ENCODE peak calls at places on chromosomes 2 and 18, in five cellular contexts. H is psoas muscle; X is T-helper 22 cell; W is activated CD4-positive, alpha-beta T cell treated with anti-CD3 and anti-CD28 coated beads, Interleukin-2, amount 10 ng/mL, durations not matched to agents 7 days and 5 days; L is GM19239. M is an unnamed sample.

GRCh38 chr18:76720683-76721082 is 101.7 kb upstream of the ZNF236 start:
- DNase-seq in W (peak; percentile 27), H (no peak), X (no peak), L (no peak), M (no peak)

GRCh38 chr2:25651782-25652455 is 21.5 kb downstream of the DTNB start:
- DNase-seq in X (no peak), W (no peak), L (no peak), H (no peak), M (no peak)

GRCh38 chr18:6633370-6633769 is 96.1 kb upstream of the ARHGAP28 start:
- DNase-seq in L (no peak), W (no peak), H (no peak), X (no peak), M (no peak)

GRCh38 chr2:13558368-13558767 is 841.6 kb downstream of the TRIB2 start:
- DNase-seq in X (no peak), W (no peak), L (no peak), H (no peak), M (no peak)

GRCh38 chr2:75146221-75146902 is 53.0 kb downstream of the TACR1 start:
- DNase-seq in W (no peak), L (no peak), H (no peak), X (no peak), M (no peak)

GRCh38 chr2:224077773-224078507 is 38.9 kb upstream of the SERPINE2 start:
- DNase-seq in X (no peak), L (no peak), W (no peak), H (no peak), M (no peak)

GRCh38 chr2:184721881-184722280 is 123.6 kb downstream of the ZNF804A start:
- DNase-seq in H (no peak), W (no peak), L (no peak), X (no peak), M (no peak)

GRCh38 chr18:4720498-4720897 is 265.4 kb upstream of the DLGAP1 start:
- DNase-seq in L (no peak), X (no peak), H (no peak), W (no peak), M (no peak)

GRCh38 chr2:95268208-95269035 is 5.8 kb upstream of the PROM2 start:
- DNase-seq in X (no peak), L (no peak), W (no peak), H (no peak), M (no peak)